ENCODE peak calls at places on chromosome 4, in five cellular contexts. One of them, this sample, is unnamed.

GRCh38 chr4:26074672-26075071 is 160.7 kb downstream of the SMIM20 start:
- DNase-seq in transverse colon: no peak
- DNase-seq in breast epithelium: no peak
- DNase-seq in GM12891: peak
- DNase-seq in spleen: no peak
- DNase-seq in this sample: no peak

GRCh38 chr4:83054928-83055327 is 19.9 kb downstream of the COPS4 start:
- DNase-seq in spleen: no peak
- DNase-seq in GM12891: no peak
- DNase-seq in breast epithelium: no peak
- DNase-seq in transverse colon: no peak
- DNase-seq in this sample: no peak

GRCh38 chr4:145821771-145822170 is 116.9 kb downstream of the ZNF827 start:
- DNase-seq in GM12891: no peak
- DNase-seq in spleen: no peak
- DNase-seq in breast epithelium: no peak
- DNase-seq in transverse colon: no peak
- DNase-seq in this sample: no peak

GRCh38 chr4:171538601-171539100 is 274.6 kb upstream of the GALNTL6 start:
- DNase-seq in spleen: no peak
- DNase-seq in GM12891: no peak
- DNase-seq in transverse colon: no peak
- DNase-seq in breast epithelium: no peak
- DNase-seq in this sample: no peak

GRCh38 chr4:38281416-38282071 is 321.3 kb downstream of the PTTG2 start:
- DNase-seq in GM12891: no peak
- DNase-seq in transverse colon: no peak
- DNase-seq in breast epithelium: no peak
- DNase-seq in spleen: no peak
- DNase-seq in this sample: no peak

GRCh38 chr4:150065740-150066139 is 12.5 kb upstream of the DCLK2 start:
- DNase-seq in spleen: no peak
- DNase-seq in transverse colon: no peak
- DNase-seq in GM12891: no peak
- DNase-seq in breast epithelium: no peak
- DNase-seq in this sample: no peak

GRCh38 chr4:22485751-22486150 is 30.1 kb downstream of the ADGRA3 start:
- DNase-seq in GM12891: no peak
- DNase-seq in transverse colon: no peak
- DNase-seq in spleen: no peak
- DNase-seq in breast epithelium: no peak
- DNase-seq in this sample: peak

GRCh38 chr4:682490-683172 is 6.3 kb downstream of the SLC49A3 start:
- DNase-seq in breast epithelium: no peak
- DNase-seq in spleen: peak
- DNase-seq in GM12891: no peak
- DNase-seq in transverse colon: peak
- DNase-seq in this sample: no peak

GRCh38 chr4:47390438-47391125 is 72.9 kb downstream of the COMMD8 start:
- DNase-seq in transverse colon: no peak
- DNase-seq in breast epithelium: no peak
- DNase-seq in GM12891: no peak
- DNase-seq in spleen: no peak
- DNase-seq in this sample: no peak

GRCh38 chr4:14524236-14524635 is 478.0 kb upstream of the CPEB2 start:
- DNase-seq in GM12891: no peak
- DNase-seq in breast epithelium: no peak
- DNase-seq in spleen: no peak
- DNase-seq in transverse colon: no peak
- DNase-seq in this sample: no peak

GRCh38 chr4:31580843-31581242 is 860.7 kb downstream of the PCDH7 start:
- DNase-seq in breast epithelium: no peak
- DNase-seq in GM12891: no peak
- DNase-seq in transverse colon: no peak
- DNase-seq in spleen: no peak
- DNase-seq in this sample: no peak

GRCh38 chr4:105092356-105092755 is 54.3 kb upstream of the TET2 start:
- DNase-seq in transverse colon: no peak
- DNase-seq in breast epithelium: no peak
- DNase-seq in GM12891: no peak
- DNase-seq in spleen: no peak
- DNase-seq in this sample: no peak

GRCh38 chr4:164888096-164888495 is 11.1 kb downstream of the APELA start:
- DNase-seq in transverse colon: no peak
- DNase-seq in spleen: no peak
- DNase-seq in breast epithelium: no peak
- DNase-seq in GM12891: no peak
- DNase-seq in this sample: no peak

GRCh38 chr4:55386073-55386472 is 9.7 kb upstream of the TMEM165 start:
- DNase-seq in breast epithelium: no peak
- DNase-seq in transverse colon: no peak
- DNase-seq in GM12891: no peak
- DNase-seq in spleen: no peak
- DNase-seq in this sample: no peak

GRCh38 chr4:88335092-88335665 is 43.5 kb upstream of the HERC6 start:
- DNase-seq in spleen: no peak
- DNase-seq in breast epithelium: no peak
- DNase-seq in GM12891: no peak
- DNase-seq in transverse colon: no peak
- DNase-seq in this sample: peak

GRCh38 chr4:8472689-8473197 is 32.2 kb downstream of the TRMT44 start:
- DNase-seq in GM12891: no peak
- DNase-seq in transverse colon: no peak
- DNase-seq in spleen: no peak
- DNase-seq in breast epithelium: no peak
- DNase-seq in this sample: no peak

GRCh38 chr4:7971881-7972500 is 32.3 kb upstream of the AFAP1 start:
- DNase-seq in transverse colon: no peak
- DNase-seq in breast epithelium: no peak
- DNase-seq in GM12891: no peak
- DNase-seq in spleen: no peak
- DNase-seq in this sample: no peak

GRCh38 chr4:146590801-146591200 is 47.9 kb upstream of the POU4F2 start:
- DNase-seq in breast epithelium: no peak
- DNase-seq in GM12891: no peak
- DNase-seq in transverse colon: no peak
- DNase-seq in spleen: no peak
- DNase-seq in this sample: no peak

GRCh38 chr4:108168672-108169562 is at the start of gene LEF1:
- DNase-seq in spleen: peak
- DNase-seq in transverse colon: peak
- DNase-seq in GM12891: peak
- DNase-seq in breast epithelium: no peak
- DNase-seq in this sample: no peak

GRCh38 chr4:26830016-26830415 is 30.6 kb upstream of the STIM2 start:
- DNase-seq in spleen: no peak
- DNase-seq in breast epithelium: no peak
- DNase-seq in transverse colon: no peak
- DNase-seq in GM12891: no peak
- DNase-seq in this sample: no peak

GRCh38 chr4:22869235-22869634 is 176.5 kb downstream of the GBA3 start:
- DNase-seq in breast epithelium: no peak
- DNase-seq in spleen: no peak
- DNase-seq in transverse colon: no peak
- DNase-seq in GM12891: no peak
- DNase-seq in this sample: no peak

GRCh38 chr4:122798101-122798500 is 28.5 kb upstream of the FGF2 start:
- DNase-seq in breast epithelium: no peak
- DNase-seq in spleen: no peak
- DNase-seq in transverse colon: no peak
- DNase-seq in GM12891: no peak
- DNase-seq in this sample: no peak

GRCh38 chr4:189305500-189305899 is 635.2 kb upstream of the FRG1 start:
- DNase-seq in transverse colon: no peak
- DNase-seq in spleen: no peak
- DNase-seq in GM12891: no peak
- DNase-seq in breast epithelium: no peak
- DNase-seq in this sample: no peak

GRCh38 chr4:189301692-189302091 is 639.0 kb upstream of the FRG1 start:
- DNase-seq in breast epithelium: no peak
- DNase-seq in GM12891: no peak
- DNase-seq in transverse colon: no peak
- DNase-seq in spleen: peak
- DNase-seq in this sample: no peak

GRCh38 chr4:189302719-189303118 is 638.0 kb upstream of the FRG1 start:
- DNase-seq in transverse colon: no peak
- DNase-seq in GM12891: no peak
- DNase-seq in breast epithelium: no peak
- DNase-seq in spleen: no peak
- DNase-seq in this sample: no peak

GRCh38 chr4:189304179-189304578 is 636.5 kb upstream of the FRG1 start:
- DNase-seq in spleen: no peak
- DNase-seq in transverse colon: no peak
- DNase-seq in GM12891: no peak
- DNase-seq in breast epithelium: no peak
- DNase-seq in this sample: no peak

GRCh38 chr4:189304755-189305154 is 635.9 kb upstream of the FRG1 start:
- DNase-seq in spleen: no peak
- DNase-seq in GM12891: no peak
- DNase-seq in breast epithelium: no peak
- DNase-seq in transverse colon: no peak
- DNase-seq in this sample: no peak
- TF ChIP-seq POLR2AphosphoS5 in spleen: no peak
- TF ChIP-seq POLR2AphosphoS5 in GM12891: no peak
- TF ChIP-seq POLR2AphosphoS5 in breast epithelium: no peak
- TF ChIP-seq POLR2AphosphoS5 in transverse colon: no peak
- TF ChIP-seq POLR2AphosphoS5 in this sample: no peak

GRCh38 chr4:59644765-59645164 is 1555.4 kb upstream of the ADGRL3 start:
- DNase-seq in GM12891: no peak
- DNase-seq in spleen: no peak
- DNase-seq in transverse colon: no peak
- DNase-seq in breast epithelium: no peak
- DNase-seq in this sample: no peak
- TF ChIP-seq POLR2AphosphoS5 in GM12891: no peak
- TF ChIP-seq POLR2AphosphoS5 in spleen: no peak
- TF ChIP-seq POLR2AphosphoS5 in transverse colon: no peak
- TF ChIP-seq POLR2AphosphoS5 in breast epithelium: no peak
- TF ChIP-seq POLR2AphosphoS5 in this sample: no peak

DNA sequence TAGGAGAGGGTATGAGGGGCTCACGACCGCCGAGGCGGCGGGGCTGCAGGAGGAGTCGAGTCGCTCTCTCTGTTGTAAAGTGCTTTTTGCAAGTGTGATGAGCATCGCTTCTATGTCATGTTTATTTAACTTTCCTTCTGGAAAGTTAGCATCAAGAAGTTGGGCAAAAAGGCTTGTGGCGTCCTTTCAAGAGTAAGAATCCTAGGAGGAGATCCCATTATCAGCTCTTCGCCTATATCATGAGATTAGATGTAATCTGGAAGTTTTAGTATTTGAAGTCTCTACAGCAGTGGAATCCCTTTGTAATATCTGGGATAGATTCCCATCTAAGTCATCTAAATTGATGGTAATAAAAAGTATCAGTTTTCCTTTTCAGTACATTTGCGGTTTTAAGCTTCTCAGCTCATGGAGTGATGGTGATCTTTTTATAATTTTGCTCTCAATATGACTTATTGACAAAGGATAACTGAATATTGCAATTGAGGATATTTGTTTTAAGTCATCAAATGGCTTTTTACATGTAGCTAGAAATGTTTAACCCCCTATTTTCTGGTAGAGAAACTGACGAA is 1.7 kb downstream of the GALNT7 start:
- DNase-seq in GM12891: no peak
- DNase-seq in spleen: no peak
- DNase-seq in transverse colon: no peak
- DNase-seq in breast epithelium: no peak
- DNase-seq in this sample: no peak
- TF ChIP-seq POLR2AphosphoS5 in GM12891: no peak
- TF ChIP-seq POLR2AphosphoS5 in spleen: no peak
- TF ChIP-seq POLR2AphosphoS5 in transverse colon: no peak
- TF ChIP-seq POLR2AphosphoS5 in breast epithelium: no peak
- TF ChIP-seq POLR2AphosphoS5 in this sample: no peak

DNA sequence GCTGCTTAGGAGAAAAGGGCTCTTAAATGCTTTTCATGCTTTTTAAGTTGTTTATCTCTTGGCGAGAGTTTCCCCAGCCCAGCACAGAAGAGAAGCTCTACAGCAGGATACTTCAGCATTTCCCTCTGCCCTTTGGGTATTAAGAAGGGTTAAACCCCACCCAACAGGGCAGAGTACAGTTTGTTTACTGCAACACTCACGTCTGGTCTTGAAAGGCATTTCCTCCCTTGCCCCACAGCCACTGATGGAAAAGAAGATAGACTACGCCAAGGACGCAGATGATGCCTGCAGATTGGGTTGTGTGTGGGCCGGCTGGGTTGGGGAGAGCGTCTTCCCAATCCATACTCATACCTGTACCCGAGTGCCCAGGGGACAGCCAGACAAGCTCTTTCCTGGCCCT is 96.4 kb upstream of the DHX15 start:
- DNase-seq in transverse colon: no peak
- DNase-seq in spleen: no peak
- DNase-seq in breast epithelium: no peak
- DNase-seq in GM12891: no peak
- DNase-seq in this sample: no peak
- TF ChIP-seq POLR2AphosphoS5 in transverse colon: no peak
- TF ChIP-seq POLR2AphosphoS5 in spleen: no peak
- TF ChIP-seq POLR2AphosphoS5 in breast epithelium: no peak
- TF ChIP-seq POLR2AphosphoS5 in GM12891: no peak
- TF ChIP-seq POLR2AphosphoS5 in this sample: no peak

GRCh38 chr4:77175201-77175610 is 18.2 kb downstream of the CCNG2 start:
- DNase-seq in GM12891: no peak
- DNase-seq in spleen: no peak
- DNase-seq in breast epithelium: no peak
- DNase-seq in transverse colon: no peak
- DNase-seq in this sample: no peak
- TF ChIP-seq POLR2AphosphoS5 in GM12891: no peak
- TF ChIP-seq POLR2AphosphoS5 in spleen: no peak
- TF ChIP-seq POLR2AphosphoS5 in breast epithelium: no peak
- TF ChIP-seq POLR2AphosphoS5 in transverse colon: no peak
- TF ChIP-seq POLR2AphosphoS5 in this sample: no peak

This sample was measured in esophagus muscularis mucosa.